ENCODE peak calls at places on chromosomes 13 and 19, in nine cellular contexts. C is cardiac muscle cell; U is gastrocnemius medialis; B is thoracic aorta; X is Caco-2; A is tibial artery; T is left ventricle myocardium inferior; M is CD4-positive, alpha-beta memory T cell; J is heart right ventricle. E is an unnamed sample.

GRCh38 chr19:55703790-55704215 is 28.8 kb downstream of the EPN1 start:
- DNase-seq in C (no peak), U (no peak), B (no peak), X (peak; percentile 51), A (no peak), T (no peak), M (peak; percentile 17), J (peak; percentile 60), E (no peak)

GRCh38 chr13:48505597-48506091 is 27.2 kb downstream of the RCBTB2 start:
- DNase-seq in C (no peak), U (peak; percentile 41), B (no peak), X (no peak), A (peak; percentile 65), T (no peak), M (peak; percentile 85), J (no peak), E (peak; percentile 10)

GRCh38 chr13:26132756-26133155 is 80.9 kb upstream of the SHISA2 start:
- DNase-seq in C (no peak), U (no peak), B (no peak), X (peak; percentile 13), A (no peak), T (no peak), M (no peak), J (no peak), E (no peak)

GRCh38 chr13:110475550-110476219 is 85.8 kb downstream of the RAB20 start:
- DNase-seq in C (no peak), U (no peak), B (no peak), X (no peak), A (peak; percentile 13), T (no peak), M (no peak), J (no peak), E (no peak)

GRCh38 chr13:113849546-113849945 is 14.3 kb downstream of the GAS6 start:
- DNase-seq in C (no peak), U (no peak), B (no peak), X (no peak), A (no peak), T (no peak), M (no peak), J (no peak), E (no peak)

GRCh38 chr13:24173775-24174174 is 13.3 kb downstream of the SPATA13 start:
- DNase-seq in C (no peak), U (no peak), B (no peak), X (no peak), A (no peak), T (no peak), M (no peak), J (no peak), E (no peak)

GRCh38 chr13:110279684-110280083 is 27.3 kb downstream of the COL4A1 start:
- DNase-seq in C (no peak), U (no peak), B (no peak), X (no peak), A (no peak), T (no peak), M (no peak), J (no peak), E (no peak)

GRCh38 chr19:6773323-6773931 is 919 bp downstream of the VAV1 start:
- DNase-seq in C (no peak), U (no peak), B (no peak), X (no peak), A (peak; percentile 31), T (peak; percentile 41), M (peak; percentile 24), J (peak; percentile 38), E (peak; percentile 39)

GRCh38 chr13:76751278-76751677 is 134.9 kb downstream of the KCTD12 start:
- DNase-seq in C (no peak), U (no peak), B (no peak), X (no peak), A (no peak), T (no peak), M (no peak), J (no peak), E (no peak)

GRCh38 chr13:108895220-108895704 is 265.9 kb downstream of the MYO16 start:
- DNase-seq in C (peak; percentile 63), U (no peak), B (no peak), X (peak; percentile 52), A (no peak), T (no peak), M (peak; percentile 19), J (no peak), E (peak; percentile 43)

GRCh38 chr13:50797081-50797480 is 46.4 kb downstream of the DLEU7 start:
- DNase-seq in C (no peak), U (no peak), B (no peak), X (no peak), A (no peak), T (no peak), M (no peak), J (no peak), E (no peak)

GRCh38 chr13:75795274-75795673 is 159.1 kb downstream of the LMO7 start:
- DNase-seq in C (no peak), U (no peak), B (no peak), X (no peak), A (no peak), T (no peak), M (no peak), J (no peak), E (no peak)

GRCh38 chr19:6509118-6509971 is 7.2 kb upstream of the TUBB4A start:
- DNase-seq in C (no peak), U (peak; percentile 22), B (no peak), X (no peak), A (no peak), T (peak; percentile 32), M (no peak), J (no peak), E (no peak)

GRCh38 chr13:98570929-98571372 is 6.0 kb downstream of the STK24 start:
- DNase-seq in C (no peak), U (no peak), B (no peak), X (no peak), A (no peak), T (no peak), M (peak; percentile 61), J (no peak), E (peak; percentile 23)

GRCh38 chr13:77507931-77508776 is 27.4 kb upstream of the SCEL start:
- DNase-seq in C (no peak), U (no peak), B (no peak), X (no peak), A (no peak), T (no peak), M (no peak), J (no peak), E (no peak)

GRCh38 chr19:39498262-39499081 is at the start of gene DLL3:
- DNase-seq in C (peak; percentile 22), U (no peak), B (no peak), X (peak; percentile 46), A (no peak), T (no peak), M (peak; percentile 21), J (no peak), E (peak; percentile 30)

GRCh38 chr19:3336351-3336679 is 30.1 kb upstream of the NFIC start:
- DNase-seq in C (no peak), U (no peak), B (no peak), X (no peak), A (no peak), T (no peak), M (no peak), J (no peak), E (no peak)

GRCh38 chr19:3336680-3337523 is 29.5 kb upstream of the NFIC start:
- DNase-seq in C (no peak), U (peak; percentile 84), B (peak; percentile 70), X (no peak), A (peak; percentile 90), T (peak; percentile 90), M (no peak), J (peak; percentile 87), E (no peak)

GRCh38 chr19:3333020-3333583 is 33.3 kb upstream of the NFIC start:
- DNase-seq in C (no peak), U (no peak), B (no peak), X (no peak), A (no peak), T (no peak), M (no peak), J (no peak), E (no peak)

GRCh38 chr19:3333662-3334061 is 32.7 kb upstream of the NFIC start:
- DNase-seq in C (no peak), U (no peak), B (no peak), X (no peak), A (no peak), T (no peak), M (no peak), J (no peak), E (no peak)

GRCh38 chr19:3335431-3336350 is 30.7 kb upstream of the NFIC start:
- DNase-seq in C (no peak), U (peak; percentile 52), B (peak; percentile 31), X (no peak), A (peak; percentile 79), T (peak; percentile 66), M (no peak), J (peak; percentile 63), E (no peak)
- H3K4me1 ChIP-seq in C (no peaks in the 10 kb centered on the region), U (peaks cover 38% of the 10 kb centered on the region), B (peaks cover 35% of the 10 kb centered on the region), X (no peaks in the 10 kb centered on the region), A (peaks cover 61% of the 10 kb centered on the region), T (peaks cover 45% of the 10 kb centered on the region), M (peaks cover 10% of the 10 kb centered on the region), J (peaks cover 34% of the 10 kb centered on the region), E (peaks cover 10% of the 10 kb centered on the region)

GRCh38 chr19:30570194-30570593 is 198.0 kb downstream of the ZNF536 start:
- DNase-seq in C (no peak), U (no peak), B (no peak), X (no peak), A (no peak), T (no peak), M (no peak), J (no peak), E (no peak)
- H3K4me1 ChIP-seq in C (no peaks in the 10 kb centered on the region), U (no peaks in the 10 kb centered on the region), B (no peaks in the 10 kb centered on the region), X (no peaks in the 10 kb centered on the region), A (no peaks in the 10 kb centered on the region), T (no peaks in the 10 kb centered on the region), M (no peaks in the 10 kb centered on the region), J (no peaks in the 10 kb centered on the region), E (no peaks in the 10 kb centered on the region)

DNA sequence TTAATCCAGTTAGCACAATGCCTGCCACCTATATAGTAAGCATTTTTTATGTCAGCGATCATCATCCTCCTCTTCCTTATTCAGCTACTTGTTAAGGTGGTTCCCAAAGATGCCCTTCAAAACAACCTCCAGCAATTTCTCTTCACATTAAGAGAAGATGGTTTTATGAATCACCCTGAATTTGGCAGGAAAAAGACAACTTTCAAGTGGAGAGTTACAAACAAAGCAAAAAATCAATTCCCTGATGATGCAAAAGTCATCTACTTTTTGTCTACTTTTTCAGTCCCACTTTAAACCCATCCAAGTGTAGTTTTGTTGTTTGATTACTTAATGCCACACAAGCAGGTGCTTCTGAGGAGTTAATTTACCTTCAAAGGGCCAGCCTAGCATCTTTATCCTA is 139.1 kb upstream of the SERP2 start:
- DNase-seq in C (no peak), U (no peak), B (no peak), X (no peak), A (no peak), T (no peak), M (no peak), J (no peak), E (no peak)
- H3K4me1 ChIP-seq in C (peaks cover 21% of the 10 kb centered on the region), U (peaks cover 59% of the 10 kb centered on the region), B (peaks cover 20% of the 10 kb centered on the region), X (peaks cover 28% of the 10 kb centered on the region), A (peaks cover 43% of the 10 kb centered on the region), T (peaks cover 40% of the 10 kb centered on the region), M (no peaks in the 10 kb centered on the region), J (peaks cover 27% of the 10 kb centered on the region), E (no peaks in the 10 kb centered on the region)

GRCh38 chr19:49445997-49446396 is 4.7 kb upstream of the SLC17A7 start:
- DNase-seq in C (no peak), U (no peak), B (no peak), X (no peak), A (no peak), T (no peak), M (no peak), J (no peak), E (no peak)
- H3K4me1 ChIP-seq in C (no peaks in the 10 kb centered on the region), U (peaks cover 4% of the 10 kb centered on the region), B (peaks cover 12% of the 10 kb centered on the region), X (peaks cover 3% of the 10 kb centered on the region), A (peaks cover 27% of the 10 kb centered on the region), T (peaks cover 29% of the 10 kb centered on the region), M (peaks cover 38% of the 10 kb centered on the region), J (peaks cover 4% of the 10 kb centered on the region), E (peaks cover 49% of the 10 kb centered on the region)

E was measured in CD4-positive, CD25-positive, alpha-beta regulatory T cell.